ENCODE peak calls at places on chromosomes 7 and 10, in six cellular contexts. F is heart right ventricle, P is prostate gland, O is kidney epithelial cell, T is natural killer cell, V is B cell. M is an unnamed sample.

GRCh38 chr10:60230892-60231291 is 158.8 kb downstream of the ANK3 start:
- DNase-seq in F (no peak), P (no peak), O (no peak), T (no peak), V (no peak), M (no peak)

GRCh38 chr7:19119372-19119771 is 1.9 kb upstream of the TWIST1 start:
- DNase-seq in F (no peak), P (no peak), O (no peak), T (no peak), V (no peak), M (no peak)

GRCh38 chr10:122648599-122649428 is 50.8 kb downstream of the C10orf120 start:
- DNase-seq in F (peak), P (peak), O (no peak), T (no peak), V (no peak), M (peak)

GRCh38 chr10:122113161-122113944 is 124.4 kb downstream of the TACC2 start:
- DNase-seq in F (peak), P (peak), O (no peak), T (no peak), V (no peak), M (peak)

GRCh38 chr10:32538256-32538655 is 92.3 kb downstream of the CCDC7 start:
- DNase-seq in F (no peak), P (no peak), O (no peak), T (no peak), V (no peak), M (no peak)

GRCh38 chr7:125055376-125055775 is 125.8 kb upstream of the POT1 start:
- DNase-seq in F (no peak), P (no peak), O (no peak), T (no peak), V (no peak), M (no peak)

GRCh38 chr7:46414946-46415345 is 493.9 kb upstream of the IGFBP3 start:
- DNase-seq in F (no peak), P (no peak), O (no peak), T (no peak), V (no peak), M (no peak)

GRCh38 chr7:8378349-8379019 is 54.9 kb upstream of the NXPH1 start:
- DNase-seq in F (no peak), P (no peak), O (no peak), T (no peak), V (no peak), M (no peak)

GRCh38 chr10:34681933-34682332 is 133.2 kb downstream of the PARD3 start:
- DNase-seq in F (no peak), P (no peak), O (no peak), T (no peak), V (no peak), M (no peak)

GRCh38 chr7:5077740-5078139 is 32.1 kb downstream of the RBAK start:
- DNase-seq in F (no peak), P (no peak), O (no peak), T (no peak), V (no peak), M (peak)

GRCh38 chr10:6411424-6411823 is 168.7 kb downstream of the PRKCQ start:
- DNase-seq in F (no peak), P (no peak), O (no peak), T (no peak), V (no peak), M (no peak)

GRCh38 chr10:23696476-23696875 is 257.6 kb downstream of the OTUD1 start:
- DNase-seq in F (no peak), P (no peak), O (no peak), T (no peak), V (no peak), M (no peak)

GRCh38 chr10:116800356-116800929 is 48.9 kb upstream of the ENO4 start:
- DNase-seq in F (no peak), P (no peak), O (no peak), T (no peak), V (no peak), M (no peak)

GRCh38 chr7:95545007-95545615 is 51.2 kb downstream of the PDK4 start:
- DNase-seq in F (no peak), P (peak), O (peak), T (no peak), V (no peak), M (peak)

DNA sequence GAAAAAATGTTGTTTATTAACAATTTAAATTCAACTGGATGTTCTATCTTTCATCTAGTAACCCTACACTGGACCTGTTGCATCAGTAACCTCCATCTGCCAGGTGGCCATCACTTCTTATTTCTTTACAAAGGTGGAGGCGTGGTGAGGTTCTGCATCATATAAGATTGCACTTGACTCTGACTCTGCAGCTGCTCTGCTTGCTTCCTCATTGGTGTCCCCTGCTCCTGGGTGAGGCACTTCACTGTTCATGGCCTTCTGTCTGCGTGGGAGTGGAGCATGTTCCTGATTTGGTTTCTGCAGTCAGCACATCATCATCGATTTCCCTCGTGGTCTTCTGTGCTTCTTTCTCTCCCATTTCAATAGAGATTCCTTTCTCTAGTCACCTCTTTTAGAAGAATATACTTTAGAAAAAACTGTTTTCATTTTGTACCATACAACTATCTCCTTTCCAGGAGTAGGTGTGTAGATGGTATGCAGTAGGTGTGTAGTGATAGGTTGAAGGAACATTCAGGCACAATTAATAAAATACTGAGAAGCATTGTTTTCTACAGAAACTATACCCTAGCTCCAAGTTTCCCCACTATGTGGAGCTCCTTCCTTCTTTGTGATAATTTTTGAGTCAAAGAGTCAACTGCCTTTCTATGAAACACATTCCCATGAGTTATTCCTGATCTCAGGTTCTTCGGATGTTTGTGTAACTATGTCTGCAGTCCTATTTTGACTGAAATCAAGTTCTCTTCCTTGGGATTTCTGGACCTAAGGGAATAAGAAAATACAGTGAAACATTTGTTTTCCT is 231.7 kb upstream of the CNTNAP2 start:
- DNase-seq in F (no peak), P (no peak), O (no peak), T (no peak), V (no peak), M (no peak)
- TF ChIP-seq CTCF in F (no peak), P (no peak), O (no peak), T (no peak), V (no peak), M (no peak)

GRCh38 chr7:101625076-101625914 is 3.8 kb downstream of the MYL10 start:
- DNase-seq in F (no peak), P (no peak), O (no peak), T (no peak), V (no peak), M (no peak)
- TF ChIP-seq CTCF in F (no peak), P (no peak), O (peak), T (no peak), V (no peak), M (no peak)

GRCh38 chr7:21104124-21104500 is 317.4 kb upstream of the SP8 start:
- DNase-seq in F (no peak), P (no peak), O (no peak), T (no peak), V (no peak), M (no peak)
- TF ChIP-seq CTCF in F (no peak), P (no peak), O (no peak), T (no peak), V (no peak), M (no peak)

DNA sequence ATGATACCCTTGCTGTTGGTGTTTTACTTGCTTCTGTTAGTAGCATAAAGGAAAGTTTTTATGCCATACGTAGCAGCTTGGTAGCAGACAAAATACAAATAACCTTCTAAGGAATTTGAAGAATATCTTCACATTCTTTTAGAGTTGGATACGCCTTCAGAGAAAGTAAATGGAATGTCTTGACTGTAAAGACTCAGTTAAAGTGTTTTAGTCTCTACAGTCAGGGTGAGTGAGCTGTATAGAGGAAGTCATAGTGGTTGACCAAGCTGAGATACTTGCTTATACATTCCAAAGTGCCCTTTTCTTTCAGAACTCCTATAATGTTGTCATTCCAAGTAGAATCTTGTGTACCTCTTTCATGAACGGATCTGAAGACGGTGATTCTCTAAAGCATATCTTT is 37.7 kb downstream of the RABGEF1 start:
- DNase-seq in F (no peak), P (no peak), O (no peak), T (no peak), V (no peak), M (no peak)
- TF ChIP-seq CTCF in F (no peak), P (no peak), O (no peak), T (no peak), V (no peak), M (no peak)

DNA sequence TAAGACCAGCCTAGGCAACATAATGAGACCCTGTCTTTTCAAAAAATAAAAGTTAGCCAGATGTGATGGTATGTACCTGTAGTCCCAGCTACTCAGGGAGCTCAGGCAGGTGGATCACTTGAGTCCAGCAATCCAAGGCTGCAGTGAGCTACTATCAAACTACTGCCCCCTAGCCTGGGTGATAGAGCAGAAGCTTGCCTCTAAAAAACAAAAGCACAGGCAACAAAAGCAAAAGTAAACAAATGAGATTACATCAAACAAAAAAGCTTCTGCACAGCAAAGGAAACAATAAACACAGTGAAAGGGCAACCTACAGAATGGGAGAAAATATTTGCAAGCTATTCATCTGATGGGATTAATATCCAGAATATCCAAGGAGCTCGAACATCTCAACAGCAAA is 65.4 kb downstream of the FANK1 start:
- DNase-seq in F (no peak), P (no peak), O (no peak), T (no peak), V (no peak), M (no peak)
- TF ChIP-seq CTCF in F (no peak), P (no peak), O (no peak), T (no peak), V (no peak), M (no peak)